ENCODE peak calls at places on chromosome 20, in ten cellular contexts. O, W, M, U, F, T, V, K, L and R are unnamed samples.

GRCh38 chr20:61558726-61559125 is 306.7 kb downstream of the CDH4 start:
- DNase-seq in O (no peak), W (no peak), M (peak), U (no peak), F (no peak), T (peak), V (no peak), K (no peak), L (no peak), R (no peak)

GRCh38 chr20:53208110-53208908 is 236.2 kb downstream of the TSHZ2 start:
- DNase-seq in O (no peak), W (peak), M (no peak), U (peak), F (no peak), T (no peak), V (no peak), K (no peak), L (no peak), R (no peak)

GRCh38 chr20:6636209-6637159 is 131.0 kb upstream of the BMP2 start:
- DNase-seq in O (peak), W (peak), M (peak), U (peak), F (no peak), T (peak), V (no peak), K (peak), L (no peak), R (peak)

GRCh38 chr20:4076033-4076432 is 60.7 kb upstream of the RNF24 start:
- DNase-seq in O (no peak), W (no peak), M (peak), U (no peak), F (no peak), T (no peak), V (no peak), K (no peak), L (no peak), R (no peak)

GRCh38 chr20:3339571-3339970 is 67.9 kb downstream of the DNAAF9 start:
- DNase-seq in O (no peak), W (no peak), M (no peak), U (no peak), F (no peak), T (no peak), V (no peak), K (no peak), L (no peak), R (no peak)

GRCh38 chr20:13817342-13817741 is 32.5 kb downstream of the NDUFAF5 start:
- DNase-seq in O (no peak), W (no peak), M (no peak), U (no peak), F (no peak), T (no peak), V (peak), K (no peak), L (no peak), R (no peak)

GRCh38 chr20:17589161-17589834 is 19.4 kb downstream of the DSTN start:
- DNase-seq in O (no peak), W (no peak), M (peak), U (no peak), F (no peak), T (no peak), V (no peak), K (no peak), L (no peak), R (no peak)

GRCh38 chr20:54084193-54084592 is 13.8 kb upstream of the BCAS1 start:
- DNase-seq in O (no peak), W (no peak), M (no peak), U (no peak), F (no peak), T (no peak), V (no peak), K (no peak), L (no peak), R (no peak)

GRCh38 chr20:881051-881820 is 34.9 kb downstream of the ANGPT4 start:
- DNase-seq in O (peak), W (peak), M (peak), U (no peak), F (no peak), T (peak), V (peak), K (peak), L (no peak), R (peak)

GRCh38 chr20:50305636-50306477 is 115.2 kb downstream of the CEBPB start:
- DNase-seq in O (no peak), W (peak), M (peak), U (no peak), F (no peak), T (no peak), V (no peak), K (peak), L (no peak), R (peak)

GRCh38 chr20:25195962-25196700 is 619 bp downstream of the ENTPD6 start:
- DNase-seq in O (peak), W (peak), M (no peak), U (peak), F (peak), T (peak), V (no peak), K (peak), L (no peak), R (no peak)

GRCh38 chr20:63857751-63858392 is 3.4 kb upstream of the ABHD16B start:
- DNase-seq in O (no peak), W (no peak), M (no peak), U (no peak), F (peak), T (no peak), V (no peak), K (peak), L (no peak), R (peak)

GRCh38 chr20:48404598-48404997 is 423.2 kb downstream of the PREX1 start:
- DNase-seq in O (no peak), W (peak), M (no peak), U (no peak), F (no peak), T (peak), V (no peak), K (no peak), L (no peak), R (no peak)
- TF ChIP-seq CTCF in O (no peak), W (no peak), M (no peak), U (peak), F (no peak), T (no peak), V (no peak), K (no peak), L (no peak), R (no peak)

GRCh38 chr20:43508604-43509040 is 1.1 kb downstream of the L3MBTL1 start:
- DNase-seq in O (peak), W (peak), M (no peak), U (peak), F (no peak), T (no peak), V (no peak), K (no peak), L (no peak), R (peak)
- TF ChIP-seq CTCF in O (peak), W (no peak), M (no peak), U (peak), F (no peak), T (no peak), V (no peak), K (no peak), L (no peak), R (no peak)

GRCh38 chr20:56952258-56952929 is 314.0 kb downstream of the BMP7 start:
- DNase-seq in O (no peak), W (no peak), M (no peak), U (no peak), F (no peak), T (no peak), V (no peak), K (no peak), L (no peak), R (no peak)

GRCh38 chr20:56953055-56953586 is 313.3 kb downstream of the BMP7 start:
- DNase-seq in O (no peak), W (no peak), M (no peak), U (no peak), F (no peak), T (no peak), V (no peak), K (no peak), L (no peak), R (no peak)

GRCh38 chr20:56956536-56956935 is 309.9 kb downstream of the BMP7 start:
- DNase-seq in O (no peak), W (no peak), M (no peak), U (no peak), F (no peak), T (no peak), V (no peak), K (no peak), L (no peak), R (no peak)

GRCh38 chr20:56955673-56956072 is 310.8 kb downstream of the BMP7 start:
- DNase-seq in O (no peak), W (no peak), M (no peak), U (no peak), F (no peak), T (no peak), V (no peak), K (no peak), L (no peak), R (no peak)

GRCh38 chr20:56957737-56958553 is 308.5 kb downstream of the BMP7 start:
- DNase-seq in O (no peak), W (no peak), M (peak), U (peak), F (no peak), T (no peak), V (no peak), K (peak), L (no peak), R (no peak)
- TF ChIP-seq CTCF in O (peak), W (no peak), M (no peak), U (no peak), F (no peak), T (no peak), V (no peak), K (no peak), L (no peak), R (no peak)

GRCh38 chr20:44344723-44345122 is 7.9 kb downstream of the R3HDML start:
- DNase-seq in O (no peak), W (no peak), M (no peak), U (no peak), F (no peak), T (no peak), V (no peak), K (no peak), L (no peak), R (no peak)

GRCh38 chr20:44342240-44342639 is 5.4 kb downstream of the R3HDML start:
- DNase-seq in O (no peak), W (no peak), M (no peak), U (no peak), F (no peak), T (no peak), V (no peak), K (peak), L (no peak), R (no peak)

GRCh38 chr20:44343162-44343675 is 6.4 kb downstream of the R3HDML start:
- DNase-seq in O (no peak), W (no peak), M (no peak), U (no peak), F (no peak), T (no peak), V (no peak), K (no peak), L (no peak), R (no peak)

GRCh38 chr20:44348168-44348659 is 7.3 kb upstream of the HNF4A start:
- DNase-seq in O (no peak), W (no peak), M (no peak), U (no peak), F (no peak), T (no peak), V (no peak), K (no peak), L (no peak), R (no peak)

DNA sequence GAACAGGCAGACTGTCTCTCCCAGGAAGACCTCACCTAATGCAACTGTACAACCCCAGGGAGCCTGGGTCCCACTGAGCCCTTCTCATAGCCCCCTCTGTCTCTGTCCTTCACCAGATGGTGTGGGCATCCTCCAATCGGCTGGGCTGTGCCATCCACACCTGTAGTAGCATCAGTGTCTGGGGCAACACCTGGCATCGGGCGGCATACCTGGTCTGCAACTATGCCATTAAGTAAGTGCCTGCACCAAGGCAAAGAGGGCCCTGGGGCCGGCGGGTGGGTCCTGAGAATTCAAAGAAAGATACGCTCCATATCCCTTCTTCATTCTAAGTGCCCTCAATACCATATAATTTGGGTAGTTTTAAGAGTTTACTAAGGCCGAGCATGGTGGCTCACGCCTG is 8.3 kb downstream of the R3HDML start:
- DNase-seq in O (no peak), W (no peak), M (no peak), U (no peak), F (no peak), T (no peak), V (no peak), K (no peak), L (no peak), R (no peak)
- TF ChIP-seq CTCF in O (no peak), W (no peak), M (no peak), U (no peak), F (no peak), T (no peak), V (no peak), K (no peak), L (no peak), R (no peak)

DNA sequence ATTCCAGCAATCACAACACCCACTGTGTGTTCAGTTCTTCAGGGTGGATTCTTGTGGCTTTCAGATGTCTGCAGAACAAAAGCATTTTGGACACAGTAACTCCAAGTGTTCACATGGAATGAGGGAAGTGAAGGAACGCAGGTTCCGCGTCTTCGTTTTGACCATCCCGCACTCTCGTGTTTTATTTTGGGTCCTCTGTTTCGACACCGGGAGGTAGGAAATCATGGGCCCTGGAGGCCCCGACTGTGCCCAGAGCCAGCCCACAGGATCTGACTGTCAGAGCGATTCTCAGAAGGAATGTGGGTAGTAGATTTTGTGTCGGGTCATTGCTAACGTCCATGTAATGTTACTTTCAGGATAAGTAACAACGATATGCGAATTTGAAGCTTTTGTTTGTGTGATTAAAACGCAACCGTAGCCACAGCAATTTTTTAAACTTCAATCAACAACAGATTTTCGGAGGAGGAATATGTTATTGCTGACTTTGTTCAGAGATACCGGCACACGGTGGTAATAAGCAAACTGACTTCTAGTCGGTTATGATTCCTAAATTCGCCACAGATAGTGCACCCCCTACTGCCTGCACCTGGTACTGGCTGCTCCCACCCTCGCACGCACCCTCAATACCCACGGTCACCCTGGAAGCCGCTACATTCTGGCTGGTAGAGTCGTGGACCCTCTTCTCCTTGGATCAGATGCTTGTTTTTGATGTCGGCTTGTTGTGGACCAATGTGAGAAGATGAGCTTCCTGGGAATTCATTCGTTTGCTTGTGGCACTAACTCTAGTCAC is 10.5 kb downstream of the NPEPL1 start:
- DNase-seq in O (no peak), W (no peak), M (no peak), U (no peak), F (no peak), T (no peak), V (no peak), K (no peak), L (peak), R (no peak)
- TF ChIP-seq CTCF in O (peak), W (no peak), M (peak), U (peak), F (no peak), T (no peak), V (no peak), K (peak), L (peak), R (peak)

GRCh38 chr20:33394718-33395117 is 6.6 kb downstream of the CDK5RAP1 start:
- DNase-seq in O (no peak), W (no peak), M (no peak), U (no peak), F (no peak), T (no peak), V (no peak), K (no peak), L (no peak), R (no peak)
- TF ChIP-seq CTCF in O (peak), W (peak), M (no peak), U (no peak), F (no peak), T (no peak), V (peak), K (no peak), L (no peak), R (peak)